ENCODE peak calls at places on chromosomes 4 and X, in five cellular contexts. W is sigmoid colon, L is heart left ventricle, H is HCT116, P is adrenal gland. B is an unnamed sample. For H3K4me1 and H3K27me3, the result is how much of the 10 kb centered on the place peaks cover.

GRCh38 chr4:14218641-14219040 is 591.1 kb upstream of the BOD1L1 start:
- DNase-seq in P (no peak), L (no peak), W (no peak), H (no peak), B (no peak)

GRCh38 chr4:123418486-123418931 is 21.9 kb downstream of the SPRY1 start:
- DNase-seq in L (no peak), P (no peak), H (no peak), W (no peak), B (no peak)

GRCh38 chr4:123291329-123291728 is 105.3 kb upstream of the SPRY1 start:
- DNase-seq in W (no peak), P (no peak), L (no peak), H (no peak), B (no peak)

GRCh38 chr4:4519296-4519898 is 22.5 kb downstream of the STX18 start:
- DNase-seq in L (no peak), H (peak), P (no peak), W (no peak), B (no peak)

GRCh38 chr4:7756561-7757355 is 182.9 kb downstream of the AFAP1 start:
- DNase-seq in H (no peak), L (peak), P (no peak), W (no peak), B (peak)

GRCh38 chrX:107738272-107738671 is 37.3 kb downstream of the TSC22D3 start:
- DNase-seq in L (peak), P (no peak), H (no peak), W (no peak), B (peak)

GRCh38 chr4:171629737-171630136 is 183.5 kb upstream of the GALNTL6 start:
- DNase-seq in P (no peak), H (no peak), W (no peak), L (no peak), B (no peak)

GRCh38 chrX:132612990-132613564 is 124.2 kb upstream of the MBNL3 start:
- DNase-seq in H (peak), L (peak), P (peak), W (no peak), B (peak)

GRCh38 chr4:112510468-112511293 is 5.3 kb downstream of the NEUROG2 start:
- DNase-seq in P (no peak), H (no peak), W (no peak), L (no peak), B (no peak)

GRCh38 chr4:189001283-189001970 is 862.2 kb downstream of the TRIML1 start:
- DNase-seq in P (no peak), H (no peak), W (no peak), L (no peak), B (no peak)

GRCh38 chrX:123971963-123972362 is 10.5 kb downstream of the STAG2 start:
- DNase-seq in H (no peak), W (no peak), L (no peak), P (no peak), B (no peak)

GRCh38 chr4:181148470-181148869 is 1094.7 kb upstream of the TENM3 start:
- DNase-seq in P (no peak), H (no peak), W (no peak), L (no peak), B (no peak)

GRCh38 chrX:11908371-11908770 is 150.3 kb downstream of the MSL3 start:
- DNase-seq in P (no peak), H (no peak), W (no peak), L (no peak), B (no peak)

GRCh38 chr4:103092245-103092644 is 7.4 kb downstream of the BDH2 start:
- DNase-seq in W (no peak), H (no peak), P (no peak), L (no peak), B (no peak)

GRCh38 chr4:68617003-68617698 is 41.0 kb upstream of the UGT2B17 start:
- DNase-seq in P (no peak), W (no peak), L (no peak), H (no peak), B (no peak)

GRCh38 chrX:6074532-6074931 is 154.1 kb downstream of the NLGN4X start:
- DNase-seq in W (no peak), L (no peak), P (no peak), H (no peak), B (no peak)

GRCh38 chr4:101157415-101158135 is 189.8 kb downstream of the PPP3CA start:
- DNase-seq in H (no peak), L (no peak), P (no peak), W (no peak), B (no peak)

GRCh38 chr4:87961993-87962791 is 13.3 kb upstream of the SPP1 start:
- DNase-seq in W (no peak), H (no peak), P (peak), L (no peak), B (no peak)

GRCh38 chr4:30386266-30386895 is 333.8 kb upstream of the PCDH7 start:
- DNase-seq in W (no peak), H (no peak), P (no peak), L (no peak), B (no peak)

GRCh38 chr4:73589261-73589847 is 30.9 kb downstream of the RASSF6 start:
- DNase-seq in W (no peak), H (no peak), L (no peak), P (no peak), B (no peak)

GRCh38 chr4:47218631-47219030 is 187.3 kb downstream of the GABRB1 start:
- DNase-seq in L (no peak), W (no peak), H (no peak), P (no peak), B (no peak)

GRCh38 chr4:40564004-40564403 is 65.7 kb downstream of the RBM47 start:
- DNase-seq in L (no peak), H (peak), P (peak), W (no peak), B (no peak)

GRCh38 chrX:45592067-45592466 is 391.4 kb upstream of the DIPK2B start:
- DNase-seq in L (no peak), W (no peak), H (no peak), P (no peak), B (no peak)

GRCh38 chrX:1181131-1181530 is 31.3 kb downstream of the CRLF2 start:
- DNase-seq in P (no peak), W (no peak), L (no peak), H (no peak), B (peak)

GRCh38 chr4:154527308-154527707 is 22.9 kb downstream of the PLRG1 start:
- DNase-seq in P (no peak), L (no peak), H (no peak), W (no peak), B (no peak)

GRCh38 chrX:116239944-116240391 is 69.4 kb downstream of the AGTR2 start:
- DNase-seq in H (no peak), L (no peak), W (no peak), P (no peak), B (no peak)

GRCh38 chr4:141389649-141390048 is 169.0 kb downstream of the ZNF330 start:
- DNase-seq in P (no peak), L (no peak), H (no peak), W (no peak), B (no peak)

GRCh38 chrX:46574337-46574940 is 874 bp downstream of the CHST7 start:
- DNase-seq in P (peak), H (no peak), W (no peak), L (no peak), B (no peak)

GRCh38 chrX:137646472-137646871 is 80.5 kb downstream of the ZIC3 start:
- DNase-seq in L (no peak), P (no peak), H (no peak), W (no peak), B (no peak)

GRCh38 chr4:155042014-155042413 is 166.4 kb upstream of the NPY2R start:
- DNase-seq in H (no peak), L (no peak), P (no peak), W (no peak), B (no peak)

GRCh38 chr4:41280010-41280409 is 23.3 kb downstream of the UCHL1 start:
- DNase-seq in H (no peak), P (no peak), W (no peak), L (no peak), B (no peak)

GRCh38 chr4:8192748-8193738 is 6.0 kb upstream of the SH3TC1 start:
- DNase-seq in H (peak), W (no peak), P (peak), L (no peak), B (peak)

GRCh38 chrX:39759526-39760224 is 338.1 kb downstream of the BCOR start:
- DNase-seq in P (peak), W (peak), L (peak), H (no peak), B (no peak)

DNA sequence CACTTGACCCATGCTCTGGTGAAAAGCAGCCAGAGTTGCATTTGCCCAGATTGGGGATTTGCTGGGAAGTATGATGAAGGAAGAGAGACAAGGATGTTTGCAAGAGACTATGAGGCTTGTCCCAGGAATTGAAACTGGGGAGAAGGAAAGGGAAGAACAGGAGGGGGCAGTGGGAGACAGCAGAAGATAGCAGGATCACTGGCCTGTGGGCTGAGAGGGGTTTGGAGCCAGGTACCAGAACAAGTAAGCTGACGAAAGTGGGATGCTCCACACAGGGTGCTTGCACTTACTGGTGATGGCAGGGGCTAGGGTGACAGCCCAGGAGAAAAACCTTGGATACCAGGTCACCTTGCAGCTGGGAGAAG is 3.4 kb upstream of the LETM1 start:
- DNase-seq in P (no peak), H (no peak), W (no peak), L (no peak), B (no peak)
- H3K4me1 ChIP-seq in P (under half), H (under half), W (under half), L (under half), B (under half)

DNA sequence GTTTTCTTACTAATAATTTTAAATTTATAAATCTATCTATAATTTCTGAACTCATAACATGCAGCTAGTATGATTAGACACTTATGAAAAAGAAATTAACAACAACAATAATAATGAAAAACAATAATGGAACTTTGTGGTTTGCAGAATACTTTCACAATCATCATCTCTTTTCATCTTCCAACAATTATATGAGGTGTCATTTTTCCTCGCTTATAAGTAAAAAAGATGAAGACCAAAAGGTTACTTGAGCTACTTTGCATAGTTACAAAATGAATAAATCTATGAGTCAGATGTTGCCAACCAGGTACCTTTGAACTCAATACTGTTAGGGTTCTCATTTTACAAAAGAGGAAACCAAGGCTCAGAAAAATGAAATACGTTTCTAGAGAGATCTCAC is 98.5 kb upstream of the ELOVL6 start:
- DNase-seq in H (no peak), W (no peak), L (no peak), P (no peak), B (no peak)
- H3K27me3 ChIP-seq in H (under half), W (under half), L (under half), P (under half), B (under half)

GRCh38 chr4:931960-932712 is at the start of the genes GAK and TMEM175:
- DNase-seq in W (peak), L (peak), H (peak), P (peak), B (peak)
- TF ChIP-seq POLR2A in W (peak), L (peak), H (peak), P (peak), B (no peak)

GRCh38 chr4:168846414-168846813 is 163.6 kb downstream of the CBR4 start:
- DNase-seq in W (no peak), L (no peak), P (no peak), H (no peak), B (no peak)

GRCh38 chr4:168844261-168845039 is 165.6 kb downstream of the CBR4 start:
- DNase-seq in H (no peak), W (no peak), L (no peak), P (no peak), B (no peak)

GRCh38 chr4:168843635-168844034 is 166.4 kb downstream of the CBR4 start:
- DNase-seq in P (no peak), L (no peak), H (no peak), W (no peak), B (no peak)

GRCh38 chr4:168848112-168848511 is 161.9 kb downstream of the CBR4 start:
- DNase-seq in P (peak), L (no peak), H (no peak), W (peak), B (no peak)

GRCh38 chr4:168845897-168846296 is 164.2 kb downstream of the CBR4 start:
- DNase-seq in H (no peak), W (no peak), P (no peak), L (no peak), B (no peak)
- H3K4me1 ChIP-seq in H (under half), W (under half), P (under half), L (under half), B (half or more)

DNA sequence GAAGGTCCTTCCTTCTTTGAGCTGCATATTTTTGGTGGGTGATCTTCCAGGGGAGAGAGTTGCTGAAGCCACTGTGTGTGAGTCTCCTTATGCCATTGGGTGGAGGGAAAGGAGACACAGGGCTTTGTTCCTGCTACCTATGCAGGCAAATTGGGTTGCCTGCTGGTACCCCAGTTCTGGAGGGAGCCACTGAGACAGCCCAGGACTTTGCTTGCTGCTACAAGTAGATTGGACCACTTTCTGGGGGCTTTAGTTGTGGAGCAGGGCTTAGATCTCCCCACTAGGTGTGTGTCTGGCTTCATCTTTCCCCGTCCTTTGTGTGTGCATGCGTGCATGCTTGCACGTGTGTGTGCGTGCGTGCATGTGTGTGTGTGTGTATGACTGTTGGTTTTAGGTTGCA is 10.0 kb downstream of the CITED1 start:
- DNase-seq in W (no peak), L (no peak), H (no peak), P (no peak), B (no peak)
- H3K27me3 ChIP-seq in W (under half), L (under half), H (under half), P (under half), B (under half)

DNA sequence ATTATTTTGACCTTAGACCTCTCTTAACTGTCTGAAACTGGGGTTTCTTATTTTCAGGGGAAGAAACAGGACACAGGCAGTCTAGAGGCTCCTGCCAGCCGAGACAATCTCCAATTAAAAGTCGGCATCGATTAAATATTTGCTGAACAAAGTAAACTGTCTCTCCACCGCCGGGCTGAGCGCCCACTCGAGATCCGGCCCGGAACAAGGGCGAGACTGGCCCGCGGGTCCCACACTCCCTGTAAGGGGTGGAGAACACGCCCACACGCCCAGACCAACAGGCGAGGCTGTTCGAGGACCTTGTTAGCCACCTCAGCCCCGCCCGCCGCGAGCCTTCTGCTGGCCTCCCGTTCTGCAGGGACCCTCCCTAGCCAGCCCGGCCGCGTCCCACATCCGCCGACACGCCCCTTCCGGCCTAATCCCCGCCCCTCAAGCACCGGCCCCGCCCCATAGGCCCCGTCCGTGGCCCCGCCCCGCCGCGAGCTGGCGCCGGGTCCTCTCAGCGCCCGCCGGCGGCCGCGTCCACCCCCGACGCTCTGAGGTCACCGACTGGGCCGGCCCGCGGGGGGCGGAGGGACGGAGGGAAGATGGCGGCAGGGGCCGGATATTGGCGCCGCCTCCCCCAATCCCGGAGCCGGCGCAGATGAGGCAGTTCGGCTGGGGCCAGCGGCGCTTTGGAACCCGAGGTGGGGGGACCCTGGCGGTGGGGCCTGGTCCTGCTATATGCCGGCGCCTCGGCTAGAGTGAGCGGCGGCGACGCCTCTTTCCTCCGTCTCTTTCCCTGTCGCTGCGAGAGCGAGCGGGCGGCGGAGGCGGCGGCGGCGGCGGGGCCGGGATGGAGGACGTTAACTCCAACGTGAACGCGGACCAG is at the start of gene SLAIN2:
- DNase-seq in W (peak), P (peak), L (peak), H (peak), B (peak)
- TF ChIP-seq POLR2A in W (peak), P (peak), L (peak), H (peak), B (peak)

GRCh38 chr4:115723621-115724020 is 610.2 kb upstream of the NDST4 start:
- DNase-seq in H (no peak), L (no peak), W (no peak), P (no peak), B (no peak)

DNA sequence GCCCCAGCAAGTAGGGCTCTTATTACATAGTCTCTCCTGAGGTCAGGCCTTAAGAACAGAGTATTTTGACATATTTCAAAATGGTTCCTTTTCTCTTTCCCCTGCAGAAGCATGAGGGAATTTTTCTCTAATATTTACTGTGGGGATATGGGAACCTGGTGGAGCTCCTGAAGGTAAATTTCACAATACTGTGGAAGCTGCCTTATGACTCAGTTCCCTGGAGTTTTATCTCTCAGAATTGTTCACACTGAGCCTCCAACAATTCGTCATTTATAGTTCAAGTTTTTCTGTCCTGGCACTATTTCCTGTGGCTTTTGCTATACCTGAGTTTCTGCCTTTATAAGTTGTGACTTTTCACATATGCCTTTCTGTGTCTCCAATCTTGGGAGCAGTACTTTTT is 607.2 kb upstream of the NDST4 start:
- DNase-seq in H (no peak), W (no peak), L (no peak), P (no peak), B (no peak)
- H3K4me1 ChIP-seq in H (under half), W (under half), L (under half), P (under half), B (under half)

GRCh38 chr4:84481879-84482245 is 17.2 kb downstream of the NKX6-1 start:
- DNase-seq in P (no peak), H (no peak), L (no peak), W (no peak), B (no peak)

GRCh38 chr4:84477738-84478137 is 21.4 kb downstream of the NKX6-1 start:
- DNase-seq in L (no peak), W (no peak), P (no peak), H (no peak), B (no peak)

GRCh38 chr4:84481077-84481878 is 17.8 kb downstream of the NKX6-1 start:
- DNase-seq in W (no peak), P (no peak), H (no peak), L (no peak), B (no peak)

GRCh38 chr4:84480082-84480481 is 19.0 kb downstream of the NKX6-1 start:
- DNase-seq in L (no peak), W (no peak), P (no peak), H (no peak), B (no peak)

GRCh38 chr4:84479663-84480062 is 19.4 kb downstream of the NKX6-1 start:
- DNase-seq in H (no peak), P (no peak), W (no peak), L (no peak), B (no peak)
- H3K27me3 ChIP-seq in H (under half), P (half or more), W (half or more), L (half or more), B (under half)

GRCh38 chr4:185311113-185311888 is 84.4 kb downstream of the LRP2BP start:
- DNase-seq in P (no peak), L (no peak), H (no peak), W (no peak), B (no peak)
- TF ChIP-seq POLR2A in P (no peak), L (no peak), H (no peak), W (no peak), B (no peak)